ENCODE peak calls at places on chromosome 3, in nine cellular contexts. P is fibroblast of pulmonary artery, W is ovary, J is activated B cell treated with CpG ODN at 0.5 μM for 24 hours, Y is epithelial cell of esophagus, G is adrenal gland, L is GM06990, B is B cell, N is OCI-LY7. C is an unnamed sample.

GRCh38 chr3:22859618-22860017 is 343.5 kb upstream of the UBE2E2 start:
- DNase-seq in P (no peak), W (no peak), J (no peak), Y (no peak), G (no peak), L (no peak), B (no peak), N (no peak), C (no peak)

GRCh38 chr3:153595186-153595815 is 433.3 kb downstream of the RAP2B start:
- DNase-seq in P (peak; percentile 78), W (no peak), J (no peak), Y (peak; percentile 64), G (no peak), L (no peak), B (no peak), N (peak; percentile 18), C (peak; percentile 72)

GRCh38 chr3:170154084-170154483 is 27.4 kb downstream of the PHC3 start:
- DNase-seq in P (peak; percentile 20), W (no peak), J (no peak), Y (no peak), G (no peak), L (no peak), B (no peak), N (no peak), C (peak; percentile 70)

GRCh38 chr3:24300949-24301348 is 193.7 kb downstream of the THRB start:
- DNase-seq in P (no peak), W (no peak), J (no peak), Y (no peak), G (no peak), L (no peak), B (no peak), N (no peak), C (no peak)

GRCh38 chr3:47841786-47842349 is 38.9 kb downstream of the DHX30 start:
- DNase-seq in P (no peak), W (no peak), J (no peak), Y (no peak), G (no peak), L (no peak), B (no peak), N (no peak), C (no peak)

GRCh38 chr3:15327941-15328340 is 4.4 kb downstream of the SH3BP5 start:
- DNase-seq in P (no peak), W (no peak), J (peak; percentile 36), Y (peak; percentile 55), G (no peak), L (peak; percentile 77), B (peak; percentile 28), N (peak; percentile 71), C (peak; percentile 49)

GRCh38 chr3:24683090-24683489 is 188.4 kb upstream of the THRB start:
- DNase-seq in P (no peak), W (no peak), J (no peak), Y (peak; percentile 72), G (no peak), L (no peak), B (no peak), N (no peak), C (peak; percentile 27)

GRCh38 chr3:131596884-131597283 is 94.1 kb upstream of the MRPL3 start:
- DNase-seq in P (no peak), W (no peak), J (no peak), Y (peak; percentile 43), G (no peak), L (no peak), B (no peak), N (no peak), C (no peak)

GRCh38 chr3:152428577-152428976 is 159.8 kb downstream of the MBNL1 start:
- DNase-seq in P (no peak), W (no peak), J (no peak), Y (no peak), G (no peak), L (no peak), B (no peak), N (no peak), C (no peak)

GRCh38 chr3:50274371-50275104 is 4.3 kb upstream of the LSMEM2 start:
- DNase-seq in P (peak; percentile 65), W (peak; percentile 60), J (peak; percentile 46), Y (peak; percentile 83), G (no peak), L (peak; percentile 55), B (peak; percentile 79), N (peak; percentile 77), C (peak; percentile 53)

GRCh38 chr3:31439888-31440287 is 92.8 kb upstream of the STT3B start:
- DNase-seq in P (no peak), W (no peak), J (no peak), Y (no peak), G (no peak), L (no peak), B (no peak), N (no peak), C (no peak)

GRCh38 chr3:190017575-190018288 is 103.0 kb downstream of the P3H2 start:
- DNase-seq in P (peak; percentile 85), W (no peak), J (no peak), Y (peak; percentile 79), G (peak; percentile 50), L (peak; percentile 73), B (no peak), N (no peak), C (peak; percentile 83)

GRCh38 chr3:132593950-132594328 is 3.1 kb upstream of the ACKR4 start:
- DNase-seq in P (peak; percentile 65), W (no peak), J (no peak), Y (peak; percentile 90), G (no peak), L (no peak), B (no peak), N (no peak), C (peak; percentile 75)

GRCh38 chr3:97927699-97928098 is 44.5 kb downstream of the RIOX2 start:
- DNase-seq in P (no peak), W (no peak), J (no peak), Y (no peak), G (no peak), L (no peak), B (no peak), N (no peak), C (no peak)

GRCh38 chr3:10975695-10976234 is 16.8 kb upstream of the SLC6A1 start:
- DNase-seq in P (no peak), W (no peak), J (no peak), Y (no peak), G (no peak), L (no peak), B (no peak), N (no peak), C (no peak)

GRCh38 chr3:152466784-152467183 is 198.1 kb downstream of the MBNL1 start:
- DNase-seq in P (peak; percentile 82), W (no peak), J (no peak), Y (peak; percentile 42), G (no peak), L (no peak), B (no peak), N (peak; percentile 43), C (peak; percentile 76)

GRCh38 chr3:46105313-46105919 is 78.1 kb upstream of the XCR1 start:
- DNase-seq in P (no peak), W (no peak), J (no peak), Y (no peak), G (no peak), L (no peak), B (no peak), N (peak; percentile 25), C (no peak)

GRCh38 chr3:46104706-46105105 is 77.4 kb upstream of the XCR1 start:
- DNase-seq in P (no peak), W (no peak), J (no peak), Y (no peak), G (no peak), L (no peak), B (no peak), N (no peak), C (no peak)

GRCh38 chr3:46102780-46103130 is 75.5 kb upstream of the XCR1 start:
- DNase-seq in P (no peak), W (no peak), J (no peak), Y (no peak), G (no peak), L (no peak), B (no peak), N (no peak), C (no peak)

GRCh38 chr3:46100812-46101211 is 73.5 kb upstream of the XCR1 start:
- DNase-seq in P (no peak), W (no peak), J (no peak), Y (no peak), G (no peak), L (no peak), B (no peak), N (no peak), C (no peak)

GRCh38 chr3:46102059-46102779 is 74.9 kb upstream of the XCR1 start:
- DNase-seq in P (no peak), W (no peak), J (no peak), Y (no peak), G (no peak), L (no peak), B (no peak), N (no peak), C (no peak)
- TF ChIP-seq CTCF in P (no peak), W (no peak), J (no peak), Y (no peak), G (no peak), L (no peak), B (no peak), N (peak; percentile 12), C (no peak)

GRCh38 chr3:46411271-46411670 is 4.2 kb downstream of the CCRL2 start:
- DNase-seq in P (no peak), W (no peak), J (no peak), Y (no peak), G (no peak), L (no peak), B (no peak), N (no peak), C (no peak)
- TF ChIP-seq CTCF in P (no peak), W (no peak), J (no peak), Y (peak; percentile 16), G (no peak), L (no peak), B (no peak), N (no peak), C (no peak)

GRCh38 chr3:172279191-172279640 is 169.0 kb downstream of the GHSR start:
- DNase-seq in P (no peak), W (no peak), J (no peak), Y (no peak), G (no peak), L (no peak), B (no peak), N (no peak), C (peak; percentile 41)
- TF ChIP-seq CTCF in P (no peak), W (no peak), J (no peak), Y (no peak), G (no peak), L (no peak), B (no peak), N (no peak), C (no peak)

DNA sequence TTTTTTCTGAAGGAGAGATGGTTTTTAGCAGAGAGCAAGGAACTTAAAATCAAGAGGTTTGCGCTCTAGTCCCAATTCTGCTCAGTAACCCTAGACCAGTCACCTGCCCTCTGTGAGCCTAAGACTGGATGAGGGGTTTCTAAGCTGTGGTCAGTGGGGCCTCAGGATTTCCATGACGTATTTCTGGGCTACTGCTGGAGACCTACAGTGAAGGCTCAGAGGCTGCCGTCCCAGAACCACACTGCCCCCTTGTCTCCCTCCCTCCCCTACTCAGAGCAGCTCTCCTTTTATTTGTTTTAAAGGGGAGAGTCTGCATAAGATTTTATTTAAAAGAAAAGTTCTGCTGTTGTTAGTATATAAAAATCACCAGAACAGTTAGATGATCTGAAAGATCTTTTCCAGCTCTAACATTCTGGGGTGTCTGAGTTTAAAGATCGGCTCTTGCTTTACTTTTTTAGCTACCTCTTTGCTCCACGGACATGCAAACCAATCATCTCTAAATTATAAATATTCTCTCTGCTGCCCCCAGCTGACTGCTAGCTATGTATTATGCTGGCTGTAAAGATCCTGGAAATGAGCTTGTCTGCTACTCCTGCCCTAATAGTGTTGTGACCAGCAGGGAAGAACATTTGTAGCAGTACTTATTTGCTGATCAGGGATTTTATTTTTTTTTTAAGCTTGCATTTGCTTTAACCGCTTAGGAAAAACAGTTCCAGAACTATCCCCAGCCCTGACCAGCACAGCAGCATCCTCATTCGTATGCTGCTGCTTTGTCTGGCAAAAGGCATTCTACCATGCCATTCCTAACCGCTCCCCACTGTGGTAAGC is 28.6 kb upstream of the NDUFB4 start:
- DNase-seq in P (peak; percentile 66), W (peak; percentile 49), J (no peak), Y (peak; percentile 29), G (peak; percentile 41), L (no peak), B (no peak), N (peak; percentile 48), C (peak; percentile 52)
- TF ChIP-seq CTCF in P (peak; percentile 55), W (peak; percentile 40), J (no peak), Y (peak; percentile 50), G (peak; percentile 56), L (peak; percentile 51), B (peak; percentile 29), N (peak; percentile 73), C (peak; percentile 53)

C was measured in fibroblast of the aortic adventitia.